ENCODE peak calls at places on chromosomes 12 and 14, in eight cellular contexts. One of them, this sample, is unnamed.

GRCh38 chr12:18556081-18556645 is 181.6 kb downstream of the PLCZ1 start:
- DNase-seq in breast epithelium: no peak
- DNase-seq in stomach: no peak
- DNase-seq in naive thymus-derived CD4-positive, alpha-beta T cell: no peak
- DNase-seq in psoas muscle: no peak
- DNase-seq in right lobe of liver: no peak
- DNase-seq in IMR-90: peak; percentile 12
- DNase-seq in body of pancreas: no peak
- DNase-seq in this sample: no peak

GRCh38 chr14:23115918-23116317 is 3.1 kb downstream of the CEBPE start:
- DNase-seq in breast epithelium: no peak
- DNase-seq in stomach: no peak
- DNase-seq in naive thymus-derived CD4-positive, alpha-beta T cell: no peak
- DNase-seq in psoas muscle: no peak
- DNase-seq in right lobe of liver: no peak
- DNase-seq in IMR-90: no peak
- DNase-seq in body of pancreas: no peak
- DNase-seq in this sample: no peak

GRCh38 chr14:68819260-68819691 is 26.4 kb upstream of the ZFP36L1 start:
- DNase-seq in breast epithelium: no peak
- DNase-seq in stomach: peak; percentile 50
- DNase-seq in naive thymus-derived CD4-positive, alpha-beta T cell: no peak
- DNase-seq in psoas muscle: no peak
- DNase-seq in right lobe of liver: no peak
- DNase-seq in IMR-90: peak; percentile 66
- DNase-seq in body of pancreas: no peak
- DNase-seq in this sample: peak; percentile 69

GRCh38 chr14:100604126-100604501 is 16.9 kb upstream of the BEGAIN start:
- DNase-seq in breast epithelium: no peak
- DNase-seq in stomach: no peak
- DNase-seq in naive thymus-derived CD4-positive, alpha-beta T cell: no peak
- DNase-seq in psoas muscle: no peak
- DNase-seq in right lobe of liver: peak; percentile 15
- DNase-seq in IMR-90: no peak
- DNase-seq in body of pancreas: no peak
- DNase-seq in this sample: no peak

GRCh38 chr14:93085916-93086315 is 29.8 kb downstream of the ITPK1 start:
- DNase-seq in breast epithelium: no peak
- DNase-seq in stomach: no peak
- DNase-seq in naive thymus-derived CD4-positive, alpha-beta T cell: no peak
- DNase-seq in psoas muscle: no peak
- DNase-seq in right lobe of liver: no peak
- DNase-seq in IMR-90: no peak
- DNase-seq in body of pancreas: no peak
- DNase-seq in this sample: no peak

GRCh38 chr12:77725611-77726010 is 105.1 kb upstream of the NAV3 start:
- DNase-seq in breast epithelium: no peak
- DNase-seq in stomach: no peak
- DNase-seq in naive thymus-derived CD4-positive, alpha-beta T cell: no peak
- DNase-seq in psoas muscle: no peak
- DNase-seq in right lobe of liver: no peak
- DNase-seq in IMR-90: peak; percentile 67
- DNase-seq in body of pancreas: no peak
- DNase-seq in this sample: no peak

GRCh38 chr14:101573289-101573688 is 12.0 kb downstream of the DIO3 start:
- DNase-seq in breast epithelium: no peak
- DNase-seq in stomach: no peak
- DNase-seq in naive thymus-derived CD4-positive, alpha-beta T cell: no peak
- DNase-seq in psoas muscle: no peak
- DNase-seq in right lobe of liver: no peak
- DNase-seq in IMR-90: no peak
- DNase-seq in body of pancreas: no peak
- DNase-seq in this sample: no peak

GRCh38 chr12:26121323-26121740 is 3.5 kb downstream of the BHLHE41 start:
- DNase-seq in breast epithelium: no peak
- DNase-seq in stomach: no peak
- DNase-seq in naive thymus-derived CD4-positive, alpha-beta T cell: no peak
- DNase-seq in psoas muscle: no peak
- DNase-seq in right lobe of liver: no peak
- DNase-seq in IMR-90: no peak
- DNase-seq in body of pancreas: no peak
- DNase-seq in this sample: no peak

GRCh38 chr14:51869426-51870113 is 9.2 kb downstream of the GNG2 start:
- DNase-seq in breast epithelium: no peak
- DNase-seq in stomach: no peak
- DNase-seq in naive thymus-derived CD4-positive, alpha-beta T cell: no peak
- DNase-seq in psoas muscle: no peak
- DNase-seq in right lobe of liver: no peak
- DNase-seq in IMR-90: no peak
- DNase-seq in body of pancreas: no peak
- DNase-seq in this sample: no peak

GRCh38 chr12:130873825-130874224 is 2.0 kb downstream of the RAN start:
- DNase-seq in breast epithelium: no peak
- DNase-seq in stomach: no peak
- DNase-seq in naive thymus-derived CD4-positive, alpha-beta T cell: no peak
- DNase-seq in psoas muscle: no peak
- DNase-seq in right lobe of liver: no peak
- DNase-seq in IMR-90: no peak
- DNase-seq in body of pancreas: no peak
- DNase-seq in this sample: no peak

GRCh38 chr12:50079771-50080170 is 5.4 kb upstream of the SMARCD1 start:
- DNase-seq in breast epithelium: no peak
- DNase-seq in stomach: no peak
- DNase-seq in naive thymus-derived CD4-positive, alpha-beta T cell: no peak
- DNase-seq in psoas muscle: no peak
- DNase-seq in right lobe of liver: no peak
- DNase-seq in IMR-90: no peak
- DNase-seq in body of pancreas: no peak
- DNase-seq in this sample: no peak

DNA sequence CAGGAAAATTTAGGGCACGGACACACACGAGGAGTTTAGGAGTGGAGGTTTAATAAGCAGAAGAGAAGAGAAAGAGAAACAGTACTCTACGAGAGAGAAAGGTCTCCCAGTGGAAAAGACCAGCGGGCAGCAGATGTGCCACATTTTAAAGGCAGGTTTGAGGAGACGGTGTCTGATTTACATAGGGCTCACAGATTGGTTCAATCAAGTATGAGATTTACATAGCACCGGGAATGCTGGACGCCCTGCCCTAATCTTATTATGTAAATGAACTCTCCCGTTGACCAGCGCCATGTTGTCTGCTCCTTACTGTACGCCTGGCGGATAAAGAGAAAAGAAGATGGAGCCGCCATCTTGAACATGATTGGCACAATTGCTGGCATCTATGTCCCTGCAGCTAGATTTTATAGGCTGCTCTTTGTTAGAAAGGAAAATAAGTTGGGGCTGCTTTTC is 17.9 kb downstream of the NFKBIA start:
- DNase-seq in breast epithelium: no peak
- DNase-seq in stomach: no peak
- DNase-seq in naive thymus-derived CD4-positive, alpha-beta T cell: no peak
- DNase-seq in psoas muscle: peak; percentile 15
- DNase-seq in right lobe of liver: no peak
- DNase-seq in IMR-90: no peak
- DNase-seq in body of pancreas: no peak
- DNase-seq in this sample: no peak
- H3K27ac ChIP-seq in breast epithelium: peak overlapping the region; percentile 83
- H3K27ac ChIP-seq in stomach: peak overlapping the region; percentile 89
- H3K27ac ChIP-seq in naive thymus-derived CD4-positive, alpha-beta T cell: no peak overlapping the region
- H3K27ac ChIP-seq in psoas muscle: peak overlapping the region; percentile 98
- H3K27ac ChIP-seq in right lobe of liver: no peak overlapping the region
- H3K27ac ChIP-seq in IMR-90: no peak overlapping the region
- H3K27ac ChIP-seq in body of pancreas: no peak overlapping the region
- H3K27ac ChIP-seq in this sample: no peak overlapping the region

DNA sequence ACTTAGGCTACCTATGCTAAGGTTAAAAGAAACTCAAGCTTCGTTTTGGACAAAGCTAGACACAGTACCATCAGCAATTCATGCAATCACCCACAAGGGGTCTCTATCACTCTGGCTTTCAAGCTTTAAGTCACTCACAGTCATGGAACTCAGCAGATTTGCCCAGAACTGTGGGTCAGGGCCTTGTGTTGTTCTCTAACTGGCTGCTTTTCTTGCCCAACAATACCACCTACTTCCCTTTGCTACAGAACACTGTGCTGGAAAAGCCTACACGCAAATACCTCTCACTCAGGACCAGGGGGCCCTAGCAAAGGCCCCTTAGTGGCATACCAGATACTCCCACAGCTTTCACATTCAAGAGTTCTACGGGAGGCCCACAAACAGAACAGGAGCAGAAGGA is 9.1 kb downstream of the NEMP1 start:
- DNase-seq in breast epithelium: no peak
- DNase-seq in stomach: peak; percentile 60
- DNase-seq in naive thymus-derived CD4-positive, alpha-beta T cell: peak; percentile 71
- DNase-seq in psoas muscle: no peak
- DNase-seq in right lobe of liver: peak; percentile 37
- DNase-seq in IMR-90: peak; percentile 87
- DNase-seq in body of pancreas: peak; percentile 75
- DNase-seq in this sample: peak; percentile 82
- H3K27ac ChIP-seq in breast epithelium: peak overlapping the region; percentile 67
- H3K27ac ChIP-seq in stomach: peak overlapping the region; percentile 77
- H3K27ac ChIP-seq in naive thymus-derived CD4-positive, alpha-beta T cell: peak overlapping the region; percentile 60
- H3K27ac ChIP-seq in psoas muscle: no peak overlapping the region
- H3K27ac ChIP-seq in right lobe of liver: peak overlapping the region; percentile 70
- H3K27ac ChIP-seq in IMR-90: peak overlapping the region; percentile 70
- H3K27ac ChIP-seq in body of pancreas: peak overlapping the region; percentile 60
- H3K27ac ChIP-seq in this sample: peak overlapping the region; percentile 73

GRCh38 chr14:76901171-76902055 is 75.2 kb downstream of the LRRC74A start:
- DNase-seq in breast epithelium: no peak
- DNase-seq in stomach: no peak
- DNase-seq in naive thymus-derived CD4-positive, alpha-beta T cell: no peak
- DNase-seq in psoas muscle: no peak
- DNase-seq in right lobe of liver: no peak
- DNase-seq in IMR-90: peak; percentile 9
- DNase-seq in body of pancreas: no peak
- DNase-seq in this sample: no peak
- H3K27ac ChIP-seq in breast epithelium: peak overlapping the region; percentile 68
- H3K27ac ChIP-seq in stomach: peak overlapping the region; percentile 50
- H3K27ac ChIP-seq in naive thymus-derived CD4-positive, alpha-beta T cell: no peak overlapping the region
- H3K27ac ChIP-seq in psoas muscle: no peak overlapping the region
- H3K27ac ChIP-seq in right lobe of liver: no peak overlapping the region
- H3K27ac ChIP-seq in IMR-90: peak overlapping the region; percentile 81
- H3K27ac ChIP-seq in body of pancreas: no peak overlapping the region
- H3K27ac ChIP-seq in this sample: peak overlapping the region; percentile 39

GRCh38 chr14:71320107-71320733 is 413.0 kb downstream of the PCNX1 start:
- DNase-seq in breast epithelium: peak; percentile 97
- DNase-seq in stomach: peak; percentile 97
- DNase-seq in naive thymus-derived CD4-positive, alpha-beta T cell: peak; percentile 98
- DNase-seq in psoas muscle: peak; percentile 98
- DNase-seq in right lobe of liver: peak; percentile 99
- DNase-seq in IMR-90: peak; percentile 99
- DNase-seq in body of pancreas: peak; percentile 97
- DNase-seq in this sample: peak; percentile 99

GRCh38 chr14:71320734-71321555 is 413.7 kb downstream of the PCNX1 start:
- DNase-seq in breast epithelium: peak; percentile 60
- DNase-seq in stomach: peak; percentile 73
- DNase-seq in naive thymus-derived CD4-positive, alpha-beta T cell: peak; percentile 66
- DNase-seq in psoas muscle: peak; percentile 72
- DNase-seq in right lobe of liver: peak; percentile 80
- DNase-seq in IMR-90: peak; percentile 69
- DNase-seq in body of pancreas: peak; percentile 72
- DNase-seq in this sample: peak; percentile 95

GRCh38 chr14:71318097-71318459 is 410.8 kb downstream of the PCNX1 start:
- DNase-seq in breast epithelium: no peak
- DNase-seq in stomach: no peak
- DNase-seq in naive thymus-derived CD4-positive, alpha-beta T cell: no peak
- DNase-seq in psoas muscle: no peak
- DNase-seq in right lobe of liver: no peak
- DNase-seq in IMR-90: no peak
- DNase-seq in body of pancreas: no peak
- DNase-seq in this sample: no peak

GRCh38 chr14:71321556-71322315 is 414.5 kb downstream of the PCNX1 start:
- DNase-seq in breast epithelium: no peak
- DNase-seq in stomach: no peak
- DNase-seq in naive thymus-derived CD4-positive, alpha-beta T cell: no peak
- DNase-seq in psoas muscle: no peak
- DNase-seq in right lobe of liver: no peak
- DNase-seq in IMR-90: peak; percentile 63
- DNase-seq in body of pancreas: peak; percentile 18
- DNase-seq in this sample: no peak

GRCh38 chr14:71319646-71320045 is 412.4 kb downstream of the PCNX1 start:
- DNase-seq in breast epithelium: no peak
- DNase-seq in stomach: no peak
- DNase-seq in naive thymus-derived CD4-positive, alpha-beta T cell: no peak
- DNase-seq in psoas muscle: no peak
- DNase-seq in right lobe of liver: no peak
- DNase-seq in IMR-90: peak; percentile 36
- DNase-seq in body of pancreas: no peak
- DNase-seq in this sample: no peak
- H3K27ac ChIP-seq in breast epithelium: peak overlapping the region; percentile 99
- H3K27ac ChIP-seq in stomach: peak overlapping the region; percentile 97
- H3K27ac ChIP-seq in naive thymus-derived CD4-positive, alpha-beta T cell: peak overlapping the region; percentile 62
- H3K27ac ChIP-seq in psoas muscle: peak overlapping the region; percentile 82
- H3K27ac ChIP-seq in right lobe of liver: no peak overlapping the region
- H3K27ac ChIP-seq in IMR-90: no peak overlapping the region
- H3K27ac ChIP-seq in body of pancreas: peak overlapping the region; percentile 97
- H3K27ac ChIP-seq in this sample: peak overlapping the region; percentile 98

GRCh38 chr14:62159314-62159713 is 397.1 kb downstream of the SNAPC1 start:
- DNase-seq in breast epithelium: no peak
- DNase-seq in stomach: no peak
- DNase-seq in naive thymus-derived CD4-positive, alpha-beta T cell: no peak
- DNase-seq in psoas muscle: no peak
- DNase-seq in right lobe of liver: no peak
- DNase-seq in IMR-90: no peak
- DNase-seq in body of pancreas: no peak
- DNase-seq in this sample: no peak
- H3K27ac ChIP-seq in breast epithelium: no peak overlapping the region
- H3K27ac ChIP-seq in stomach: no peak overlapping the region
- H3K27ac ChIP-seq in naive thymus-derived CD4-positive, alpha-beta T cell: no peak overlapping the region
- H3K27ac ChIP-seq in psoas muscle: no peak overlapping the region
- H3K27ac ChIP-seq in right lobe of liver: no peak overlapping the region
- H3K27ac ChIP-seq in IMR-90: no peak overlapping the region
- H3K27ac ChIP-seq in body of pancreas: no peak overlapping the region
- H3K27ac ChIP-seq in this sample: no peak overlapping the region

GRCh38 chr14:103898711-103899110 is 29.5 kb upstream of the TDRD9 start:
- DNase-seq in breast epithelium: no peak
- DNase-seq in stomach: no peak
- DNase-seq in naive thymus-derived CD4-positive, alpha-beta T cell: no peak
- DNase-seq in psoas muscle: no peak
- DNase-seq in right lobe of liver: no peak
- DNase-seq in IMR-90: no peak
- DNase-seq in body of pancreas: no peak
- DNase-seq in this sample: peak; percentile 55

GRCh38 chr14:103894723-103895059 is 33.6 kb upstream of the TDRD9 start:
- DNase-seq in breast epithelium: no peak
- DNase-seq in stomach: no peak
- DNase-seq in naive thymus-derived CD4-positive, alpha-beta T cell: no peak
- DNase-seq in psoas muscle: no peak
- DNase-seq in right lobe of liver: no peak
- DNase-seq in IMR-90: no peak
- DNase-seq in body of pancreas: peak; percentile 34
- DNase-seq in this sample: no peak

GRCh38 chr14:103898204-103898603 is 30.1 kb upstream of the TDRD9 start:
- DNase-seq in breast epithelium: no peak
- DNase-seq in stomach: no peak
- DNase-seq in naive thymus-derived CD4-positive, alpha-beta T cell: no peak
- DNase-seq in psoas muscle: no peak
- DNase-seq in right lobe of liver: no peak
- DNase-seq in IMR-90: no peak
- DNase-seq in body of pancreas: no peak
- DNase-seq in this sample: no peak

GRCh38 chr14:103897075-103897947 is 30.9 kb upstream of the TDRD9 start:
- DNase-seq in breast epithelium: no peak
- DNase-seq in stomach: peak; percentile 93
- DNase-seq in naive thymus-derived CD4-positive, alpha-beta T cell: no peak
- DNase-seq in psoas muscle: no peak
- DNase-seq in right lobe of liver: peak; percentile 89
- DNase-seq in IMR-90: no peak
- DNase-seq in body of pancreas: peak; percentile 93
- DNase-seq in this sample: no peak

GRCh38 chr14:103896578-103896977 is 31.7 kb upstream of the TDRD9 start:
- DNase-seq in breast epithelium: no peak
- DNase-seq in stomach: no peak
- DNase-seq in naive thymus-derived CD4-positive, alpha-beta T cell: no peak
- DNase-seq in psoas muscle: no peak
- DNase-seq in right lobe of liver: no peak
- DNase-seq in IMR-90: peak; percentile 6
- DNase-seq in body of pancreas: no peak
- DNase-seq in this sample: no peak
- H3K27ac ChIP-seq in breast epithelium: no peak overlapping the region
- H3K27ac ChIP-seq in stomach: peak overlapping the region; percentile 72
- H3K27ac ChIP-seq in naive thymus-derived CD4-positive, alpha-beta T cell: no peak overlapping the region
- H3K27ac ChIP-seq in psoas muscle: no peak overlapping the region
- H3K27ac ChIP-seq in right lobe of liver: peak overlapping the region; percentile 45
- H3K27ac ChIP-seq in IMR-90: no peak overlapping the region
- H3K27ac ChIP-seq in body of pancreas: peak overlapping the region; percentile 63
- H3K27ac ChIP-seq in this sample: no peak overlapping the region